ENCODE peak calls at places on chromosomes 1 and 21, in eight cellular contexts. Z is lung; A is CD8-positive, alpha-beta memory T cell; K is uterus; D is sigmoid colon; S is endodermal cell; N is body of pancreas; O is H9. J is an unnamed sample.

GRCh38 chr1:145956361-145956760 is 1.5 kb downstream of the LIX1L start:
- DNase-seq in Z (no peak), A (no peak), K (no peak), D (no peak), S (no peak), N (no peak), O (no peak), J (no peak)

GRCh38 chr1:55304306-55304705 is 89.1 kb upstream of the USP24 start:
- DNase-seq in Z (no peak), A (no peak), K (no peak), D (no peak), S (peak; percentile 68), N (no peak), O (no peak), J (no peak)

GRCh38 chr1:200296091-200296661 is 113.7 kb downstream of the ZNF281 start:
- DNase-seq in Z (no peak), A (no peak), K (no peak), D (no peak), S (no peak), N (no peak), O (no peak), J (no peak)

GRCh38 chr1:156920233-156921052 is at the start of gene LRRC71:
- DNase-seq in Z (peak; percentile 72), A (peak; percentile 30), K (peak; percentile 64), D (peak; percentile 85), S (peak; percentile 97), N (peak; percentile 70), O (peak; percentile 87), J (peak; percentile 91)

GRCh38 chr1:164958995-164959788 is 397.3 kb downstream of the LMX1A start:
- DNase-seq in Z (no peak), A (no peak), K (no peak), D (no peak), S (no peak), N (no peak), O (no peak), J (no peak)

GRCh38 chr1:172656576-172656975 is 2.3 kb upstream of the FASLG start:
- DNase-seq in Z (no peak), A (no peak), K (no peak), D (no peak), S (no peak), N (no peak), O (no peak), J (no peak)

GRCh38 chr21:25878334-25878733 is 143.6 kb downstream of the GABPA start:
- DNase-seq in Z (no peak), A (no peak), K (no peak), D (no peak), S (no peak), N (no peak), O (no peak), J (no peak)

GRCh38 chr1:30111431-30111830 is 612.0 kb downstream of the MATN1 start:
- DNase-seq in Z (no peak), A (no peak), K (peak; percentile 35), D (no peak), S (peak; percentile 87), N (peak; percentile 33), O (peak; percentile 65), J (peak; percentile 63)

GRCh38 chr1:1144122-1144842 is 28.4 kb upstream of the C1orf159 start:
- DNase-seq in Z (peak; percentile 56), A (no peak), K (no peak), D (no peak), S (peak; percentile 73), N (no peak), O (peak; percentile 59), J (no peak)

GRCh38 chr21:38955495-38955894 is 149.8 kb downstream of the ETS2 start:
- DNase-seq in Z (no peak), A (no peak), K (no peak), D (no peak), S (no peak), N (no peak), O (no peak), J (no peak)

GRCh38 chr1:185517808-185518419 is 200.9 kb upstream of the IVNS1ABP start:
- DNase-seq in Z (no peak), A (no peak), K (no peak), D (no peak), S (no peak), N (no peak), O (no peak), J (no peak)

GRCh38 chr21:16908087-16908486 is 604.8 kb upstream of the CXADR start:
- DNase-seq in Z (peak; percentile 43), A (no peak), K (peak; percentile 72), D (peak; percentile 72), S (no peak), N (no peak), O (no peak), J (no peak)

GRCh38 chr1:78121650-78122210 is 76.0 kb downstream of the GIPC2 start:
- DNase-seq in Z (no peak), A (no peak), K (no peak), D (no peak), S (peak; percentile 64), N (no peak), O (peak; percentile 32), J (no peak)

GRCh38 chr1:21280011-21280471 is 10.2 kb downstream of the ECE1 start:
- DNase-seq in Z (peak; percentile 34), A (peak; percentile 16), K (peak; percentile 54), D (no peak), S (no peak), N (no peak), O (no peak), J (no peak)

GRCh38 chr1:36542962-36543515 is 60.3 kb upstream of the CSF3R start:
- DNase-seq in Z (no peak), A (no peak), K (no peak), D (peak; percentile 37), S (peak; percentile 83), N (no peak), O (peak; percentile 66), J (no peak)

GRCh38 chr21:28159396-28159795 is 833.3 kb downstream of the LTN1 start:
- DNase-seq in Z (no peak), A (no peak), K (no peak), D (no peak), S (no peak), N (no peak), O (no peak), J (no peak)

GRCh38 chr21:28154121-28154520 is 838.6 kb downstream of the LTN1 start:
- DNase-seq in Z (no peak), A (no peak), K (no peak), D (no peak), S (no peak), N (no peak), O (no peak), J (no peak)

GRCh38 chr21:28152729-28153128 is 839.9 kb downstream of the LTN1 start:
- DNase-seq in Z (no peak), A (no peak), K (no peak), D (no peak), S (no peak), N (no peak), O (no peak), J (no peak)

GRCh38 chr21:28160378-28160777 is 832.3 kb downstream of the LTN1 start:
- DNase-seq in Z (no peak), A (no peak), K (peak; percentile 67), D (no peak), S (no peak), N (no peak), O (no peak), J (peak; percentile 42)

GRCh38 chr21:28156590-28156989 is 836.1 kb downstream of the LTN1 start:
- DNase-seq in Z (no peak), A (no peak), K (no peak), D (no peak), S (no peak), N (no peak), O (no peak), J (no peak)
- H3K9me3 ChIP-seq in Z (no peaks in the 10 kb centered on the region), A (no peaks in the 10 kb centered on the region), K (no peaks in the 10 kb centered on the region), D (no peaks in the 10 kb centered on the region), S (no peaks in the 10 kb centered on the region), N (no peaks in the 10 kb centered on the region), O (no peaks in the 10 kb centered on the region), J (no peaks in the 10 kb centered on the region)

GRCh38 chr21:29372063-29372802 is 73.5 kb downstream of the BACH1 start:
- DNase-seq in Z (peak; percentile 65), A (peak; percentile 3), K (peak; percentile 74), D (peak; percentile 64), S (peak; percentile 76), N (peak; percentile 53), O (peak; percentile 56), J (peak; percentile 84)

GRCh38 chr21:29366532-29366931 is 67.8 kb downstream of the BACH1 start:
- DNase-seq in Z (no peak), A (no peak), K (no peak), D (no peak), S (peak; percentile 1), N (no peak), O (no peak), J (no peak)

GRCh38 chr21:29374481-29374880 is 75.8 kb downstream of the BACH1 start:
- DNase-seq in Z (no peak), A (no peak), K (no peak), D (no peak), S (no peak), N (no peak), O (no peak), J (no peak)

GRCh38 chr21:29367335-29367734 is 68.6 kb downstream of the BACH1 start:
- DNase-seq in Z (no peak), A (no peak), K (no peak), D (no peak), S (peak; percentile 19), N (no peak), O (no peak), J (no peak)

GRCh38 chr21:29371464-29371863 is 72.7 kb downstream of the BACH1 start:
- DNase-seq in Z (no peak), A (no peak), K (no peak), D (no peak), S (peak; percentile 5), N (no peak), O (no peak), J (no peak)
- H3K27ac ChIP-seq in Z (no peak overlapping the region), A (no peak overlapping the region), K (no peak overlapping the region), D (no peak overlapping the region), S (no peak overlapping the region), N (no peak overlapping the region), O (no peak overlapping the region), J (no peak overlapping the region)

GRCh38 chr21:45113543-45113942 is 39.2 kb downstream of the ADARB1 start:
- DNase-seq in Z (no peak), A (no peak), K (no peak), D (no peak), S (no peak), N (no peak), O (no peak), J (peak; percentile 90)

GRCh38 chr21:45110873-45111624 is 36.7 kb downstream of the ADARB1 start:
- DNase-seq in Z (no peak), A (no peak), K (no peak), D (peak; percentile 47), S (no peak), N (no peak), O (no peak), J (no peak)

GRCh38 chr21:45109831-45110492 is 35.6 kb downstream of the ADARB1 start:
- DNase-seq in Z (no peak), A (no peak), K (no peak), D (no peak), S (no peak), N (no peak), O (no peak), J (peak; percentile 45)

GRCh38 chr21:45112371-45112770 is 38.0 kb downstream of the ADARB1 start:
- DNase-seq in Z (no peak), A (no peak), K (no peak), D (peak; percentile 17), S (no peak), N (no peak), O (no peak), J (peak; percentile 26)

GRCh38 chr21:45111703-45112102 is 37.3 kb downstream of the ADARB1 start:
- DNase-seq in Z (no peak), A (no peak), K (no peak), D (peak; percentile 56), S (no peak), N (no peak), O (no peak), J (no peak)
- H3K4me1 ChIP-seq in Z (peaks cover 24% of the 10 kb centered on the region), A (peaks cover 23% of the 10 kb centered on the region), K (no peaks in the 10 kb centered on the region), D (no peaks in the 10 kb centered on the region), S (no peaks in the 10 kb centered on the region), N (no peaks in the 10 kb centered on the region), O (no peaks in the 10 kb centered on the region), J (peaks cover 42% of the 10 kb centered on the region)

GRCh38 chr1:75134656-75134938 is 409 bp downstream of the LHX8 start:
- DNase-seq in Z (no peak), A (no peak), K (no peak), D (no peak), S (no peak), N (no peak), O (no peak), J (no peak)
- H3K9me3 ChIP-seq in Z (no peaks in the 10 kb centered on the region), A (no peaks in the 10 kb centered on the region), K (no peaks in the 10 kb centered on the region), D (no peaks in the 10 kb centered on the region), S (no peaks in the 10 kb centered on the region), N (no peaks in the 10 kb centered on the region), O (no peaks in the 10 kb centered on the region), J (no peaks in the 10 kb centered on the region)